ENCODE peak calls at places on chromosomes 3 and 15, in five cellular contexts. T, R, F, J and B are unnamed samples.

GRCh38 chr3:30083315-30083714 is 523.1 kb upstream of the TGFBR2 start:
- DNase-seq in T (no peak), R (no peak), F (peak; percentile 46), J (no peak), B (no peak)

GRCh38 chr15:83498801-83499200 is 51.7 kb downstream of the SH3GL3 start:
- DNase-seq in T (no peak), R (no peak), F (peak; percentile 15), J (no peak), B (no peak)

GRCh38 chr15:79184465-79184892 is 93.9 kb upstream of the RASGRF1 start:
- DNase-seq in T (peak; percentile 55), R (peak; percentile 87), F (peak; percentile 86), J (peak; percentile 61), B (peak; percentile 75)

GRCh38 chr3:198097048-198097447 is 137.0 kb downstream of the LMLN start:
- DNase-seq in T (no peak), R (no peak), F (no peak), J (no peak), B (no peak)

GRCh38 chr3:107829185-107829584 is 261.6 kb downstream of the CD47 start:
- DNase-seq in T (no peak), R (no peak), F (no peak), J (no peak), B (no peak)

GRCh38 chr3:178736300-178736699 is 200.1 kb downstream of the KCNMB2 start:
- DNase-seq in T (no peak), R (no peak), F (no peak), J (no peak), B (no peak)

GRCh38 chr15:64089553-64090280 is 3.9 kb downstream of the CIAO2A start:
- DNase-seq in T (no peak), R (no peak), F (peak; percentile 14), J (no peak), B (no peak)

GRCh38 chr15:40313531-40314398 is 6.0 kb upstream of the PLCB2 start:
- DNase-seq in T (no peak), R (no peak), F (no peak), J (no peak), B (no peak)

GRCh38 chr3:159765860-159766294 is 222.8 kb upstream of the IL12A start:
- DNase-seq in T (no peak), R (no peak), F (no peak), J (no peak), B (no peak)

GRCh38 chr3:71466483-71466882 is 117.0 kb downstream of the FOXP1 start:
- DNase-seq in T (no peak), R (no peak), F (peak; percentile 31), J (no peak), B (no peak)

GRCh38 chr3:97821413-97821809 is 400 bp upstream of the CRYBG3 start:
- DNase-seq in T (no peak), R (peak; percentile 73), F (no peak), J (peak; percentile 84), B (no peak)

GRCh38 chr3:72665103-72665502 is 183.1 kb downstream of the SHQ1 start:
- DNase-seq in T (no peak), R (no peak), F (no peak), J (no peak), B (no peak)

GRCh38 chr3:58095471-58096145 is 87.4 kb downstream of the FLNB start:
- DNase-seq in T (no peak), R (no peak), F (no peak), J (no peak), B (no peak)

GRCh38 chr3:58090351-58090750 is 82.1 kb downstream of the FLNB start:
- DNase-seq in T (peak; percentile 86), R (no peak), F (peak; percentile 93), J (peak; percentile 83), B (no peak)

GRCh38 chr3:58093573-58094195 is 85.5 kb downstream of the FLNB start:
- DNase-seq in T (peak; percentile 77), R (no peak), F (peak; percentile 97), J (peak; percentile 63), B (no peak)

GRCh38 chr3:58094657-58095056 is 86.4 kb downstream of the FLNB start:
- DNase-seq in T (no peak), R (no peak), F (no peak), J (no peak), B (no peak)

GRCh38 chr3:58092516-58092915 is 84.3 kb downstream of the FLNB start:
- DNase-seq in T (peak; percentile 21), R (no peak), F (no peak), J (peak; percentile 41), B (no peak)
- H3K36me3 ChIP-seq in T (peaks cover 26% of the 10 kb centered on the region), R (peaks cover 22% of the 10 kb centered on the region), F (peaks cover 33% of the 10 kb centered on the region), J (peaks cover 42% of the 10 kb centered on the region), B (peaks cover 6% of the 10 kb centered on the region)

DNA sequence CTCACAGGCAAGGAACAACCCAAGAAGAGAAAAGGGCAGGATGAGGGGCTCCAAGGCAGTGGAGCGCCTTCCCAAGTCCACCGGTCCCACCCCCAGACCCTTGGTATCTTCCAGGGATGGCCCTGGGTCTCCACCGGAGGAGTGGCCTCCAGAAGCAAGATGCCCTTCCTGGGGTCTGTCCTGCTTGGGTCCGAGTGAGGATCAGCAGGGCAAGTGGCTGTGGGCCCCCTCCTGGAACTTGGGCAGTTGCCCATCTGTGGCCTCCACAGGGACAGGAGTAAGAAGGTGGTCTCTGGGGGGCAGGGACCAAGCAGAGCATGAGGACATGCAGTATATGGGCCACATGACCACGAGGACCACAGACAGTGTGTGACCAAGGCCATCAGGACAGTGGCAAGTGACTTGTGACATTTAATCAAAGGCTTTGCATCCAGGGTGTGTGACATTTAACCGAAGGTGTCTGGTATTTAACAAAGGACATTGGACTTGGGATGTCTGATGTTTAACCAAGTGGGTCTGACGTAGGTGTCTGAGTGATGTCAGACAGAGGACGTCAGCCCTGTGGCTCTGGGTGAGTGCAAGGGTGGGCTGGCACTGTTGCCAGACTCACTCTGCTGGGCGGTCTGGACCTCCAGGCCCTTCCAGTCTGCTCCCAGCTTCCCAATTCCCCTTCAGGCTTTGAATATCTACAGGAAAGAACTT is 34.7 kb downstream of the SCN5A start:
- DNase-seq in T (no peak), R (no peak), F (no peak), J (no peak), B (no peak)
- H3K23ac ChIP-seq in T (no peak overlapping the region), R (no peak overlapping the region), F (no peak overlapping the region), J (no peak overlapping the region), B (no peak overlapping the region)

DNA sequence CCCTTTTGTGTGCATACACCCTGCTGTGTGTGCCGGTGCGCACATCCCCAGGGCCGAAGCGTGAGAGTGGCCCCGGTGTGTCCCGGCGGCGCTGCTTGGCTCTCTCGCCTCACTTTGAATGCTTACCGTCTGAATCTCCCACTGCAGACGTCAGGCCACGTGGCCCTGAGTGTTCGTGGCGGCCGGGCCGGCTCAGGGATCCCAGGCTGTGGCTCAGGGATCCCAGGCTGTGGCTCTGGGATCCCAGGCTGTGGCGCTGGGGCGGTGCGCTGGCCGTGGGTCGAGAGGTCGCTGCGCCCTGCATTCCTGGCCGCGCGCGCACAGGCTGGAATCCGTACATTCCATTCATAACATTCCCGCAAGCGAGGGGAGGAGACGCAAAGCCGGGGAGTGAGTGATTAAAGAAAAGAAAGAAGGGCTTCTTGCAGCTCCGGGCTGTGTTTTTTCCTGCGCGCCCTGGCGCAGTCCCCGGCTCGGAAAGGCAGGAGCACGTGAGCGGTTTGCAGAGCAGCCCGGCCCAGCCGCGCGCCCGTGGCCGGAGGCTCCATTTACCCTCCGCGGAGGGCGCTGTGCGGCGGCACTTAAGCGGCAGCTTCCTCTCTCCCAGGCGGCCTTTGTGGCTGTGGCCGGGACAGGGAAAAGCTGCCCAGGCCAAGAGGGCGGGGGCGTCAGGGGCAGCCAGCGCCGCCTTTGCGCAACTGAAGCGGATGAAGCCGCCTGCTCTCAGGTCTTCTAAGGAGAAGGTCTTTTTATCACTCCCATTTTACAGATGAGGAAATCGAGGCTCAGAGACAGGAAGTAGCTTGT is 87.0 kb upstream of the ALDH1L1 start:
- DNase-seq in T (peak; percentile 91), R (peak; percentile 81), F (peak; percentile 65), J (peak; percentile 89), B (peak; percentile 93)
- H3K14ac ChIP-seq in T (peak overlapping the region; percentile 92), R (no peak overlapping the region), F (peak overlapping the region; percentile 37), J (no peak overlapping the region), B (no peak overlapping the region)

GRCh38 chr3:47847801-47848518 is 45.0 kb downstream of the DHX30 start:
- DNase-seq in T (no peak), R (no peak), F (no peak), J (no peak), B (no peak)

GRCh38 chr3:47846880-47847248 is 43.9 kb downstream of the DHX30 start:
- DNase-seq in T (no peak), R (peak; percentile 46), F (no peak), J (no peak), B (no peak)

GRCh38 chr3:47847256-47847655 is 44.3 kb downstream of the DHX30 start:
- DNase-seq in T (no peak), R (peak; percentile 54), F (no peak), J (no peak), B (no peak)

GRCh38 chr3:47848599-47849117 is 45.7 kb downstream of the DHX30 start:
- DNase-seq in T (no peak), R (no peak), F (no peak), J (no peak), B (no peak)

DNA sequence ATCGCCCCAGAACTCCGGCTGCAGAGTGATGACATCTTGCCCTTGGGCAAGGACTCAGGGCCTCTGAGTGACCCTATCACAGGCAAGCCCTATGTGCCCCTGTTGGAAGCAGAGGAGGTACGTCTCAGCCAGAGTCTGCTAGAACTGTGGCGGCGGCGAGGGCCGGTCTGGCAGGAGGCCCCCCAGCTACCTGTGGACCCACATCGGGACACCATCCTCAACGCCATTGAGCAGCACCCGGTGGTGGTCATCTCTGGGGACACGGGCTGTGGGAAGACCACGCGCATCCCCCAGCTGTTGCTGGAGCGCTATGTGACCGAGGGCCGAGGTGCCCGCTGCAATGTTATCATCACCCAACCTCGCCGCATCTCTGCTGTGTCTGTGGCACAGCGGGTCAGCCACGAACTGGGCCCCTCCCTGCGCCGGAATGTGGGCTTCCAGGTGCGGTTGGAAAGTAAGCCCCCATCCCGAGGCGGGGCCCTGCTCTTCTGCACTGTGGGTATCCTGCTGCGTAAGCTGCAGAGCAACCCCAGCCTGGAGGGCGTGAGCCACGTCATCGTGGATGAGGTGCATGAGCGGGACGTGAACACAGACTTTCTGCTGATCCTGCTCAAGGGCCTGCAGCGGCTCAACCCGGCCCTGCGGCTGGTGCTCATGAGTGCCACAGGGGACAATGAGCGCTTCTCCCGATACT is 43.4 kb downstream of the DHX30 start:
- DNase-seq in T (no peak), R (peak; percentile 48), F (no peak), J (no peak), B (no peak)
- H3K36me3 ChIP-seq in T (peaks cover 89% of the 10 kb centered on the region), R (peaks cover 93% of the 10 kb centered on the region), F (peaks cover 92% of the 10 kb centered on the region), J (peaks cover 98% of the 10 kb centered on the region), B (peaks cover 83% of the 10 kb centered on the region)